ENCODE peak calls at places on chromosomes 5 and 9, in four cellular contexts. One of them, this sample, is unnamed.

GRCh38 chr5:109880907-109881685 is 191.4 kb downstream of the MAN2A1 start:
- DNase-seq in HepG2: no peak
- DNase-seq in K562: no peak
- DNase-seq in SK-N-SH: no peak
- DNase-seq in this sample: no peak

GRCh38 chr5:178319541-178320041 is 87.0 kb upstream of the PHYKPL start:
- DNase-seq in HepG2: no peak
- DNase-seq in K562: no peak
- DNase-seq in SK-N-SH: no peak
- DNase-seq in this sample: no peak

GRCh38 chr5:82956600-82956999 is 120.6 kb downstream of the TMEM167A start:
- DNase-seq in HepG2: no peak
- DNase-seq in K562: no peak
- DNase-seq in SK-N-SH: no peak
- DNase-seq in this sample: no peak

GRCh38 chr9:6354072-6354686 is 26.0 kb downstream of the TPD52L3 start:
- DNase-seq in HepG2: peak; percentile 61
- DNase-seq in K562: peak; percentile 44
- DNase-seq in SK-N-SH: peak; percentile 70
- DNase-seq in this sample: peak; percentile 19

GRCh38 chr9:124045076-124045829 is 33.7 kb downstream of the LHX2 start:
- DNase-seq in HepG2: no peak
- DNase-seq in K562: peak; percentile 36
- DNase-seq in SK-N-SH: peak; percentile 83
- DNase-seq in this sample: peak; percentile 39

GRCh38 chr9:129886226-129887174 is 51.2 kb downstream of the USP20 start:
- DNase-seq in HepG2: no peak
- DNase-seq in K562: peak; percentile 91
- DNase-seq in SK-N-SH: no peak
- DNase-seq in this sample: no peak

GRCh38 chr9:123642291-123643278 is 286.6 kb downstream of the CRB2 start:
- DNase-seq in HepG2: peak; percentile 72
- DNase-seq in K562: peak; percentile 76
- DNase-seq in SK-N-SH: peak; percentile 59
- DNase-seq in this sample: no peak

GRCh38 chr5:52773342-52773741 is 14.4 kb upstream of the ITGA1 start:
- DNase-seq in HepG2: no peak
- DNase-seq in K562: no peak
- DNase-seq in SK-N-SH: no peak
- DNase-seq in this sample: no peak

GRCh38 chr5:136781464-136781863 is 416.1 kb upstream of the TRPC7 start:
- DNase-seq in HepG2: no peak
- DNase-seq in K562: no peak
- DNase-seq in SK-N-SH: no peak
- DNase-seq in this sample: no peak

GRCh38 chr9:124286292-124286931 is 28.7 kb downstream of the NEK6 start:
- DNase-seq in HepG2: no peak
- DNase-seq in K562: no peak
- DNase-seq in SK-N-SH: no peak
- DNase-seq in this sample: no peak

GRCh38 chr5:80276186-80276585 is 20.3 kb upstream of the SERINC5 start:
- DNase-seq in HepG2: no peak
- DNase-seq in K562: no peak
- DNase-seq in SK-N-SH: no peak
- DNase-seq in this sample: no peak

GRCh38 chr9:131799177-131799823 is 59.4 kb upstream of the RAPGEF1 start:
- DNase-seq in HepG2: peak; percentile 24
- DNase-seq in K562: peak; percentile 65
- DNase-seq in SK-N-SH: no peak
- DNase-seq in this sample: peak; percentile 82

GRCh38 chr5:79999722-80000121 is 8.7 kb upstream of the MTX3 start:
- DNase-seq in HepG2: no peak
- DNase-seq in K562: no peak
- DNase-seq in SK-N-SH: no peak
- DNase-seq in this sample: no peak

GRCh38 chr5:43627028-43627427 is 24.0 kb downstream of the NNT start:
- DNase-seq in HepG2: peak; percentile 70
- DNase-seq in K562: peak; percentile 80
- DNase-seq in SK-N-SH: peak; percentile 47
- DNase-seq in this sample: peak; percentile 61

GRCh38 chr9:14314424-14314928 is 535 bp upstream of the NFIB start:
- DNase-seq in HepG2: peak; percentile 57
- DNase-seq in K562: peak; percentile 70
- DNase-seq in SK-N-SH: peak; percentile 74
- DNase-seq in this sample: peak; percentile 34

GRCh38 chr5:177426566-177427210 is at the start of gene GRK6:
- DNase-seq in HepG2: no peak
- DNase-seq in K562: peak; percentile 76
- DNase-seq in SK-N-SH: peak; percentile 70
- DNase-seq in this sample: peak; percentile 44

GRCh38 chr9:124272118-124272517 is 14.4 kb downstream of the NEK6 start:
- DNase-seq in HepG2: no peak
- DNase-seq in K562: no peak
- DNase-seq in SK-N-SH: no peak
- DNase-seq in this sample: no peak

GRCh38 chr9:26955222-26955903 is 849 bp upstream of the IFT74 start:
- DNase-seq in HepG2: no peak
- DNase-seq in K562: peak; percentile 45
- DNase-seq in SK-N-SH: no peak
- DNase-seq in this sample: no peak

GRCh38 chr9:71819115-71819739 is 50.9 kb upstream of the CEMIP2 start:
- DNase-seq in HepG2: peak; percentile 16
- DNase-seq in K562: peak; percentile 45
- DNase-seq in SK-N-SH: peak; percentile 13
- DNase-seq in this sample: peak; percentile 23

GRCh38 chr9:94900222-94901018 is 173.9 kb downstream of the AOPEP start:
- DNase-seq in HepG2: no peak
- DNase-seq in K562: no peak
- DNase-seq in SK-N-SH: no peak
- DNase-seq in this sample: no peak

GRCh38 chr9:16645970-16646369 is 224.5 kb downstream of the BNC2 start:
- DNase-seq in HepG2: no peak
- DNase-seq in K562: no peak
- DNase-seq in SK-N-SH: no peak
- DNase-seq in this sample: no peak

GRCh38 chr5:4203146-4203545 is 607.5 kb downstream of the IRX1 start:
- DNase-seq in HepG2: no peak
- DNase-seq in K562: no peak
- DNase-seq in SK-N-SH: no peak
- DNase-seq in this sample: no peak

GRCh38 chr5:137374110-137374853 is 124.8 kb downstream of the SPOCK1 start:
- DNase-seq in HepG2: no peak
- DNase-seq in K562: no peak
- DNase-seq in SK-N-SH: peak; percentile 61
- DNase-seq in this sample: no peak

GRCh38 chr5:51465165-51465564 is 81.9 kb downstream of the ISL1 start:
- DNase-seq in HepG2: no peak
- DNase-seq in K562: no peak
- DNase-seq in SK-N-SH: peak; percentile 40
- DNase-seq in this sample: no peak

GRCh38 chr9:15696979-15697378 is 144.1 kb downstream of the CCDC171 start:
- DNase-seq in HepG2: no peak
- DNase-seq in K562: no peak
- DNase-seq in SK-N-SH: no peak
- DNase-seq in this sample: no peak

GRCh38 chr9:23700359-23700758 is 125.7 kb downstream of the ELAVL2 start:
- DNase-seq in HepG2: no peak
- DNase-seq in K562: no peak
- DNase-seq in SK-N-SH: no peak
- DNase-seq in this sample: no peak

GRCh38 chr5:10424124-10424731 is 17.5 kb upstream of the ROPN1L start:
- DNase-seq in HepG2: peak; percentile 13
- DNase-seq in K562: peak; percentile 41
- DNase-seq in SK-N-SH: peak; percentile 43
- DNase-seq in this sample: peak; percentile 34

GRCh38 chr9:114516913-114517312 is 11.6 kb upstream of the WHRN start:
- DNase-seq in HepG2: no peak
- DNase-seq in K562: peak; percentile 22
- DNase-seq in SK-N-SH: no peak
- DNase-seq in this sample: no peak

GRCh38 chr5:181191526-181192336 is 13.3 kb downstream of the TRIM7 start:
- DNase-seq in HepG2: peak; percentile 88
- DNase-seq in K562: peak; percentile 96
- DNase-seq in SK-N-SH: peak; percentile 95
- DNase-seq in this sample: peak; percentile 96

GRCh38 chr5:138230261-138230660 is 17.1 kb upstream of the CDC23 start:
- DNase-seq in HepG2: no peak
- DNase-seq in K562: peak; percentile 16
- DNase-seq in SK-N-SH: peak; percentile 61
- DNase-seq in this sample: no peak

GRCh38 chr9:692636-693459 is 148.6 kb upstream of the DMRT1 start:
- DNase-seq in HepG2: peak; percentile 49
- DNase-seq in K562: no peak
- DNase-seq in SK-N-SH: no peak
- DNase-seq in this sample: no peak

GRCh38 chr5:99258819-99259218 is 330.0 kb upstream of the CHD1 start:
- DNase-seq in HepG2: no peak
- DNase-seq in K562: no peak
- DNase-seq in SK-N-SH: no peak
- DNase-seq in this sample: no peak

GRCh38 chr9:98201102-98201501 is 8.7 kb upstream of the CORO2A start:
- DNase-seq in HepG2: no peak
- DNase-seq in K562: no peak
- DNase-seq in SK-N-SH: no peak
- DNase-seq in this sample: no peak

GRCh38 chr5:110054240-110054639 is 364.5 kb downstream of the MAN2A1 start:
- DNase-seq in HepG2: peak; percentile 9
- DNase-seq in K562: peak; percentile 50
- DNase-seq in SK-N-SH: peak; percentile 10
- DNase-seq in this sample: no peak

GRCh38 chr9:82880353-82880752 is 182.6 kb downstream of the RASEF start:
- DNase-seq in HepG2: no peak
- DNase-seq in K562: no peak
- DNase-seq in SK-N-SH: no peak
- DNase-seq in this sample: no peak

GRCh38 chr9:82883436-82883835 is 179.5 kb downstream of the RASEF start:
- DNase-seq in HepG2: no peak
- DNase-seq in K562: no peak
- DNase-seq in SK-N-SH: no peak
- DNase-seq in this sample: no peak

GRCh38 chr9:82882133-82882532 is 180.8 kb downstream of the RASEF start:
- DNase-seq in HepG2: no peak
- DNase-seq in K562: no peak
- DNase-seq in SK-N-SH: no peak
- DNase-seq in this sample: no peak

DNA sequence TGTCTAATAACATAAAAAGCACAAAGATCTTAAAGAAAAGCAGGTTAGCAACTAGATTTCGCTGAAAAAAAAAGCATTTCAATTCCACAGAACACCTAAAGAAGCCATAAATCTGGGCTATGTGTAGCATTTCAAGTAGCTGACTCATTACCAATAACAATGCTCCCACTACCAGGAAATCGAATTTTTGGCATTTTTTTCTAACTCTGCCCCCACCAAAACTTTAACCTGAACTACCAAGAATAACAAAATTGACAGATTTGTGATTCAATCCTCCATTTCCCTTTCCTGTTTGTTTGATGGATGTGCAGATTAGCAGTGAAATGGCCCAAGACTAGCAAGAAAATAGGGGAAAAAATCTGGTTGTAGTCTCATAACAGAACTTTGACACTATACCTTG is 180.2 kb downstream of the RASEF start:
- DNase-seq in HepG2: no peak
- DNase-seq in K562: no peak
- DNase-seq in SK-N-SH: no peak
- DNase-seq in this sample: no peak
- TF ChIP-seq FOXJ3 in HepG2: no peak
- TF ChIP-seq FOXJ3 in K562: no peak
- TF ChIP-seq FOXJ3 in SK-N-SH: no peak
- TF ChIP-seq FOXJ3 in this sample: no peak

GRCh38 chr5:143938230-143938629 is 126.3 kb downstream of the HMHB1 start:
- DNase-seq in HepG2: no peak
- DNase-seq in K562: no peak
- DNase-seq in SK-N-SH: no peak
- DNase-seq in this sample: no peak
- TF ChIP-seq MAX in HepG2: no peak
- TF ChIP-seq MAX in K562: no peak
- TF ChIP-seq MAX in SK-N-SH: no peak
- TF ChIP-seq MAX in this sample: no peak

GRCh38 chr9:135079018-135079417 is 8.4 kb upstream of the OLFM1 start:
- DNase-seq in HepG2: no peak
- DNase-seq in K562: no peak
- DNase-seq in SK-N-SH: no peak
- DNase-seq in this sample: no peak
- TF ChIP-seq FOXJ3 in HepG2: no peak
- TF ChIP-seq FOXJ3 in K562: no peak
- TF ChIP-seq FOXJ3 in SK-N-SH: no peak
- TF ChIP-seq FOXJ3 in this sample: no peak

GRCh38 chr9:88746744-88747398 is 211.9 kb downstream of the NXNL2 start:
- DNase-seq in HepG2: no peak
- DNase-seq in K562: no peak
- DNase-seq in SK-N-SH: no peak
- DNase-seq in this sample: peak; percentile 37
- TF ChIP-seq MAX in HepG2: no peak
- TF ChIP-seq MAX in K562: no peak
- TF ChIP-seq MAX in SK-N-SH: no peak
- TF ChIP-seq MAX in this sample: no peak

GRCh38 chr5:85760519-85760918 is 857.2 kb upstream of the COX7C start:
- DNase-seq in HepG2: no peak
- DNase-seq in K562: no peak
- DNase-seq in SK-N-SH: no peak
- DNase-seq in this sample: no peak
- TF ChIP-seq FOXJ3 in HepG2: no peak
- TF ChIP-seq FOXJ3 in K562: no peak
- TF ChIP-seq FOXJ3 in SK-N-SH: no peak
- TF ChIP-seq FOXJ3 in this sample: no peak